ENCODE peak calls at places on chromosomes 13 and 19, in ten cellular contexts. J, Q, E, A, P, X, U, C, B and T are unnamed samples.

GRCh38 chr19:13128583-13128982 is 10.5 kb downstream of the NACC1 start:
- DNase-seq in E (no peak), J (no peak), A (no peak), C (no peak), X (no peak), P (no peak), Q (no peak), U (no peak), B (no peak), T (no peak)

GRCh38 chr13:38713046-38713445 is 26.2 kb downstream of the FREM2 start:
- DNase-seq in J (no peak), U (no peak), C (no peak), B (no peak), P (no peak), E (no peak), Q (no peak), X (no peak), A (no peak), T (no peak)

GRCh38 chr19:35731353-35731752 is 10.9 kb downstream of the IGFLR1 start:
- DNase-seq in C (no peak), U (no peak), Q (no peak), E (no peak), X (no peak), P (no peak), B (no peak), A (no peak), J (no peak), T (no peak)

GRCh38 chr13:99322297-99323103 is 15.3 kb upstream of the GPR183 start:
- DNase-seq in J (peak), U (peak), E (peak), Q (peak), X (no peak), C (no peak), A (no peak), B (no peak), P (no peak), T (no peak)

GRCh38 chr13:40344270-40345148 is 321.9 kb downstream of the FOXO1 start:
- DNase-seq in J (peak), A (no peak), U (no peak), B (peak), Q (no peak), C (no peak), E (peak), P (no peak), X (no peak), T (no peak)

GRCh38 chr19:17625980-17626379 is 62.2 kb downstream of the UNC13A start:
- DNase-seq in P (no peak), U (no peak), E (no peak), Q (no peak), J (no peak), B (no peak), X (no peak), A (no peak), C (no peak), T (no peak)

GRCh38 chr19:34155686-34156085 is 16.6 kb upstream of the LSM14A start:
- DNase-seq in Q (no peak), C (no peak), E (peak), X (no peak), U (no peak), B (no peak), A (no peak), J (no peak), P (no peak), T (no peak)

GRCh38 chr19:2586196-2586595 is 110.3 kb downstream of the GADD45B start:
- DNase-seq in X (no peak), Q (no peak), E (no peak), P (no peak), C (no peak), J (no peak), B (no peak), U (no peak), A (no peak), T (no peak)

GRCh38 chr19:7554990-7555864 is 19.7 kb downstream of the PNPLA6 start:
- DNase-seq in A (no peak), P (no peak), B (no peak), X (peak), C (no peak), J (peak), U (peak), E (no peak), Q (no peak), T (peak)

GRCh38 chr19:47663911-47664771 is 49.1 kb upstream of the EHD2 start:
- DNase-seq in X (peak), J (no peak), E (peak), P (no peak), B (no peak), C (no peak), A (peak), Q (no peak), U (peak), T (no peak)

GRCh38 chr13:86856996-86857395 is 814.2 kb upstream of the SLITRK5 start:
- DNase-seq in J (no peak), Q (no peak), C (no peak), P (no peak), B (no peak), X (no peak), U (no peak), A (no peak), E (peak), T (no peak)